ENCODE peak calls at places on chromosomes 13 and 19, in seven cellular contexts. Y is cardiac muscle cell, A is H9, B is astrocyte of the spinal cord, W is HL-60, G is AG09309, S is heart right ventricle. R is an unnamed sample.

GRCh38 chr13:21218351-21219043 is 42.0 kb downstream of the MRPL57 start:
- DNase-seq in Y (no peak), A (no peak), B (no peak), W (peak), G (no peak), S (no peak), R (no peak)

GRCh38 chr19:41839211-41839610 is 5.3 kb downstream of the LYPD4 start:
- DNase-seq in Y (no peak), A (no peak), B (no peak), W (no peak), G (no peak), S (no peak), R (no peak)

GRCh38 chr13:65133094-65133493 is 2097.0 kb downstream of the PCDH9 start:
- DNase-seq in Y (no peak), A (peak), B (no peak), W (no peak), G (no peak), S (no peak), R (no peak)

GRCh38 chr13:26855071-26855470 is 94.5 kb upstream of the GPR12 start:
- DNase-seq in Y (no peak), A (no peak), B (no peak), W (no peak), G (no peak), S (no peak), R (no peak)

GRCh38 chr19:19997656-19998268 is 41.5 kb downstream of the ZNF682 start:
- DNase-seq in Y (no peak), A (peak), B (no peak), W (no peak), G (no peak), S (peak), R (no peak)

GRCh38 chr19:42345191-42345812 is 19.9 kb downstream of the MEGF8 start:
- DNase-seq in Y (peak), A (no peak), B (no peak), W (no peak), G (peak), S (no peak), R (no peak)

GRCh38 chr13:20796791-20797513 is 23.2 kb upstream of the EEF1AKMT1 start:
- DNase-seq in Y (no peak), A (no peak), B (no peak), W (no peak), G (no peak), S (no peak), R (peak)

GRCh38 chr19:13850910-13851753 is 25.8 kb upstream of the NANOS3 start:
- DNase-seq in Y (peak), A (peak), B (peak), W (no peak), G (no peak), S (peak), R (peak)

GRCh38 chr13:90447735-90448103 is 899.8 kb upstream of the MIR17HG start:
- DNase-seq in Y (peak), A (no peak), B (peak), W (no peak), G (peak), S (no peak), R (peak)

GRCh38 chr19:3570619-3571018 is 2.1 kb upstream of the HMG20B start:
- DNase-seq in Y (no peak), A (no peak), B (no peak), W (no peak), G (no peak), S (no peak), R (no peak)

GRCh38 chr19:58181902-58182576 is 822 bp upstream of the ZNF274 start:
- DNase-seq in Y (peak), A (peak), B (no peak), W (peak), G (no peak), S (peak), R (peak)

GRCh38 chr13:51494151-51494550 is 41.3 kb upstream of the INTS6 start:
- DNase-seq in Y (peak), A (no peak), B (peak), W (no peak), G (no peak), S (no peak), R (peak)

GRCh38 chr13:45490068-45490467 is 25.3 kb downstream of the COG3 start:
- DNase-seq in Y (no peak), A (no peak), B (no peak), W (no peak), G (no peak), S (no peak), R (no peak)

GRCh38 chr13:113087923-113088690 is 17.5 kb upstream of the F7 start:
- DNase-seq in Y (no peak), A (no peak), B (no peak), W (no peak), G (no peak), S (no peak), R (no peak)

GRCh38 chr13:112252744-112253590 is 123.2 kb upstream of the SPACA7 start:
- DNase-seq in Y (no peak), A (no peak), B (no peak), W (no peak), G (no peak), S (no peak), R (no peak)

GRCh38 chr19:45471866-45472556 is 4.2 kb downstream of the FOSB start:
- DNase-seq in Y (peak), A (no peak), B (peak), W (no peak), G (no peak), S (no peak), R (no peak)

GRCh38 chr13:88086577-88086976 is 415.4 kb downstream of the SLITRK5 start:
- DNase-seq in Y (no peak), A (no peak), B (peak), W (no peak), G (no peak), S (no peak), R (no peak)

GRCh38 chr19:41324231-41324702 is 14.3 kb downstream of the CCDC97 start:
- DNase-seq in Y (no peak), A (no peak), B (no peak), W (no peak), G (no peak), S (no peak), R (no peak)

GRCh38 chr19:2034729-2035589 is 16.1 kb downstream of the MKNK2 start:
- DNase-seq in Y (peak), A (peak), B (no peak), W (no peak), G (no peak), S (peak), R (no peak)

GRCh38 chr13:28492527-28493367 is 2.2 kb downstream of the FLT1 start:
- DNase-seq in Y (no peak), A (no peak), B (no peak), W (no peak), G (no peak), S (no peak), R (peak)

GRCh38 chr13:41060723-41061074 is 610 bp upstream of the WBP4 start:
- DNase-seq in Y (peak), A (peak), B (peak), W (peak), G (no peak), S (peak), R (peak)

GRCh38 chr19:46841458-46842083 is 9.1 kb downstream of the AP2S1 start:
- DNase-seq in Y (peak), A (no peak), B (peak), W (no peak), G (no peak), S (peak), R (peak)

GRCh38 chr13:71079638-71080037 is 787.4 kb downstream of the DACH1 start:
- DNase-seq in Y (no peak), A (no peak), B (peak), W (no peak), G (no peak), S (no peak), R (no peak)

GRCh38 chr13:104408733-104409132 is 1342.5 kb upstream of the SLC10A2 start:
- DNase-seq in Y (peak), A (no peak), B (peak), W (no peak), G (no peak), S (no peak), R (no peak)

GRCh38 chr19:29263305-29264080 is 50.5 kb upstream of the UQCRFS1 start:
- DNase-seq in Y (peak), A (peak), B (no peak), W (peak), G (no peak), S (no peak), R (peak)

GRCh38 chr19:47156861-47157454 is 26.3 kb downstream of the SAE1 start:
- DNase-seq in Y (peak), A (no peak), B (peak), W (peak), G (no peak), S (no peak), R (no peak)

GRCh38 chr13:109869312-109870237 is 83.2 kb upstream of the IRS2 start:
- DNase-seq in Y (peak), A (peak), B (peak), W (peak), G (peak), S (peak), R (peak)
- TF ChIP-seq CTCF in Y (peak), A (no peak), B (peak), W (no peak), G (peak), S (peak), R (no peak)

DNA sequence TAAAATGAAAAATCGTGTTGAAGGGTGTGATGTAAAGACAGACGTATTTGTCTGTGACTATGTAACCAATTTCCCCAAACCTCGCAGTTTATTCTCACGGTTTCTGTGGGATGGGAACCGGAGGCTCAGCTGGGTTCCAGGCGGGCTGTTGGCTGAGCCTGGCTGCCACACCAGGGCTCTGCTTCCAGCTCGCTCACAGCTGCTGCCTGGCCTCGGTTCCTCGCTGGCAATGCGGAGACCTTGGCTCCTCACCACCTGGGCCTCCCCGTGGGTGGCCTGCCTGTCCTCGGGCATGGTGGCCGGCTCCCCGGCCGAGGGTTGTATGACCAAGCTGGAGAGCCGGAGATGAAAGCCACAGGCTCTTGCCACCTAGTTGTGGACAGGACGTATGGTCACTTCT is 218.9 kb upstream of the MAB21L1 start:
- DNase-seq in Y (no peak), A (peak), B (no peak), W (no peak), G (no peak), S (no peak), R (no peak)
- TF ChIP-seq CTCF in Y (no peak), A (no peak), B (no peak), W (no peak), G (no peak), S (no peak), R (no peak)

DNA sequence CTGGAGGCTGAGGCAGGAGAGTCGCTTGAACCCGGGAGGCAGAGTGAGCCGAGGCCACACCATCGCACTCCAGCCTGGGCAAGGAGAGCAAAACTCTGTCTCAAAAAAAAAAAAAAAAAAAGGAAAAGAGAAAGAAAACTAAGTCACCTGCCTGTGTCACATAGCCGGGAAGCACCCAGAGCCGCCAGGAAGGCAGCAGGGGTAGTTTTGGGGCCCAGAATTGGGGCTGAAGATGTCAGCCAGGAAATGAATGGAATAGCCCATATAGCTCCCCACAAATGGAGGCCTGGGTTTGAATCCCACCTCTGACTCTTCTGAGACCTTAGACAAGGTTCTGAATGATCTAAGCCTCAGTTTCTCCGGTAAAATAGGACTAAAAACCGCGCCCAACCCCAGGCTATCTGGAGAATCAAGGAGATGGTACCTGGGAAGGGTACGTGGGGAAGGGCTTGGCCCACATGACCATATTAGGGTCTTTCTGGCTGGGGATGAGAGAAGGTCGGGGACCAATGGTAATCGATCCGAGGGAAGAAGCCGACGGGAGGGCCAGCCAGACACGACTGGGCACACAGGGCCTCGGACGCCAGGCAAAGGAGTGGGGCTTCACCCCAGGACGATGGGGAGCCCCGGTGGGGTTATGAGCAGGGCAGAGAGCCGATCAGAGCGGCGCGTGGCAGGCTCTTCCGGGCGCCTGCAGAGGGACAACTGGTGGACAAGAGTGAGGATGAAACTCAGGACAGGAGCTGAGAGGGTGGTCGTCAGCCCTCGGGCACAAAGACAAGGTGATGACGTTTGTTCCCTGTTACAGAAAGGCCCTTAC is 14.4 kb downstream of the CCDC124 start:
- DNase-seq in Y (no peak), A (peak), B (no peak), W (no peak), G (no peak), S (no peak), R (no peak)
- TF ChIP-seq CTCF in Y (no peak), A (no peak), B (no peak), W (no peak), G (no peak), S (no peak), R (no peak)

GRCh38 chr13:59906413-59907027 is 257.2 kb downstream of the DIAPH3 start:
- DNase-seq in Y (peak), A (no peak), B (peak), W (no peak), G (peak), S (no peak), R (peak)
- TF ChIP-seq CTCF in Y (peak), A (peak), B (peak), W (no peak), G (peak), S (peak), R (peak)